ENCODE peak calls at places on chromosome 2, in six cellular contexts. Y is colonic mucosa, D is uterus, N is prostate gland, F is cardiac fibroblast, E is AG10803. Q is an unnamed sample.

GRCh38 chr2:231683292-231683898 is 24.9 kb upstream of the PTMA start:
- DNase-seq in Y (no peak), D (no peak), N (no peak), F (no peak), E (no peak), Q (no peak)

GRCh38 chr2:68251187-68251854 is 1.0 kb downstream of the PPP3R1 start:
- DNase-seq in Y (peak), D (peak), N (peak), F (peak), E (peak), Q (peak)

GRCh38 chr2:188456114-188456909 is 164.6 kb downstream of the GULP1 start:
- DNase-seq in Y (no peak), D (no peak), N (no peak), F (no peak), E (no peak), Q (peak)

GRCh38 chr2:54228945-54229344 is 27.1 kb downstream of the TSPYL6 start:
- DNase-seq in Y (no peak), D (no peak), N (no peak), F (peak), E (no peak), Q (peak)

GRCh38 chr2:172395503-172395902 is 31.9 kb upstream of the ITGA6 start:
- DNase-seq in Y (no peak), D (no peak), N (no peak), F (no peak), E (no peak), Q (no peak)

GRCh38 chr2:174681099-174681982 is 82.9 kb downstream of the CHRNA1 start:
- DNase-seq in Y (no peak), D (peak), N (no peak), F (peak), E (peak), Q (peak)

GRCh38 chr2:54482725-54483124 is 26.6 kb downstream of the SPTBN1 start:
- DNase-seq in Y (no peak), D (peak), N (no peak), F (peak), E (peak), Q (peak)

GRCh38 chr2:222532315-222532714 is 108.0 kb downstream of the SGPP2 start:
- DNase-seq in Y (no peak), D (no peak), N (no peak), F (no peak), E (no peak), Q (no peak)

GRCh38 chr2:106789185-106789584 is 96.8 kb downstream of the ST6GAL2 start:
- DNase-seq in Y (no peak), D (no peak), N (no peak), F (peak), E (no peak), Q (peak)

GRCh38 chr2:57881998-57882884 is 164.4 kb upstream of the VRK2 start:
- DNase-seq in Y (peak), D (no peak), N (no peak), F (peak), E (peak), Q (peak)

GRCh38 chr2:19745318-19746136 is 156.3 kb downstream of the TTC32 start:
- DNase-seq in Y (no peak), D (no peak), N (no peak), F (no peak), E (no peak), Q (no peak)

GRCh38 chr2:156400704-156401678 is 35.2 kb upstream of the GPD2 start:
- DNase-seq in Y (peak), D (peak), N (peak), F (peak), E (peak), Q (peak)
- TF ChIP-seq CTCF in Y (no peak), D (no peak), N (no peak), F (no peak), E (no peak), Q (no peak)

GRCh38 chr2:47767880-47768609 is 14.9 kb upstream of the MSH6 start:
- DNase-seq in Y (peak), D (peak), N (peak), F (peak), E (peak), Q (peak)
- H3K4me3 ChIP-seq in Y (no peak), D (no peak), N (no peak), F (no peak), E (no peak), Q (no peak)

DNA sequence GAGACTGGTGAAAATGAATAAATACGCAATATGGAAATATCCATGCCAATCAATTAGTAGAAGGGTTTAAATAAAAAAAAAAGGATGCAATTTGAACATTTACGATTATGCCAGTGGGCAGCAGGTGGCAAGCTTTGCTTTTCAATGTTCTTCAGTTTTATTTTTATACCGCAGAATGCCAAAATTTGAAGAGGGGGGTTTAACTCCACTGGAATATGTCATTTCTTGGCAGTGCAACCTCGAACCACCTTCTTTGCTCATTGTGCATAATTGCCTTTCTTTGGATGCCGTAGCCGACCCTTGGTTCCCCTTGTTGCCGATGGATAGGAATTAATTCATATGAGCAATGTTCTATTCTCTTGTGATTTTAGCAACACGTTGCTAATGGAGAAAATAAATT is 88.0 kb downstream of the LTBP1 start:
- DNase-seq in Y (no peak), D (peak), N (no peak), F (peak), E (peak), Q (peak)
- TF ChIP-seq CTCF in Y (no peak), D (peak), N (peak), F (peak), E (peak), Q (peak)

GRCh38 chr2:76672798-76673197 is 849.4 kb downstream of the LRRTM4 start:
- DNase-seq in Y (peak), D (no peak), N (no peak), F (no peak), E (no peak), Q (no peak)
- H3K4me3 ChIP-seq in Y (no peak), D (no peak), N (no peak), F (no peak), E (no peak), Q (no peak)